ENCODE peak calls at places on chromosomes 3 and 15, in five cellular contexts. G, M, Q, O and N are unnamed samples.

GRCh38 chr3:186930143-186930638 is at the start of gene ST6GAL1:
- DNase-seq in G (peak; percentile 58), M (peak; percentile 79), Q (peak; percentile 57), O (peak; percentile 80), N (no peak)

GRCh38 chr3:181880339-181880738 is 168.6 kb downstream of the SOX2 start:
- DNase-seq in G (no peak), M (no peak), Q (peak; percentile 9), O (no peak), N (no peak)

GRCh38 chr3:52682016-52682415 is 3.7 kb downstream of the PBRM1 start:
- DNase-seq in G (no peak), M (no peak), Q (no peak), O (no peak), N (peak; percentile 31)

GRCh38 chr15:68806220-68807105 is 14.2 kb downstream of the ANP32A start:
- DNase-seq in G (no peak), M (no peak), Q (no peak), O (no peak), N (no peak)

GRCh38 chr3:193805448-193805847 is 212.4 kb downstream of the OPA1 start:
- DNase-seq in G (no peak), M (no peak), Q (no peak), O (no peak), N (peak; percentile 79)

GRCh38 chr15:60819860-60820259 is 340.9 kb upstream of the ICE2 start:
- DNase-seq in G (no peak), M (no peak), Q (no peak), O (no peak), N (no peak)

GRCh38 chr3:38457111-38458003 is 3.7 kb downstream of the ACVR2B start:
- DNase-seq in G (no peak), M (no peak), Q (no peak), O (no peak), N (no peak)

GRCh38 chr3:57949779-57950618 is 58.2 kb upstream of the FLNB start:
- DNase-seq in G (no peak), M (no peak), Q (no peak), O (no peak), N (no peak)

GRCh38 chr15:65986416-65986815 is 117.1 kb downstream of the RAB11A start:
- DNase-seq in G (no peak), M (no peak), Q (no peak), O (no peak), N (no peak)

GRCh38 chr3:191848818-191849217 is 387.9 kb downstream of the PYDC2 start:
- DNase-seq in G (no peak), M (no peak), Q (no peak), O (no peak), N (no peak)

GRCh38 chr3:124007186-124007585 is 15.3 kb upstream of the ROPN1 start:
- DNase-seq in G (no peak), M (no peak), Q (no peak), O (no peak), N (no peak)

GRCh38 chr3:66639794-66640356 is 139.1 kb upstream of the LRIG1 start:
- DNase-seq in G (no peak), M (no peak), Q (no peak), O (no peak), N (no peak)

GRCh38 chr15:62254137-62254934 is 89.3 kb upstream of the C2CD4B start:
- DNase-seq in G (peak; percentile 78), M (peak; percentile 86), Q (peak; percentile 76), O (peak; percentile 78), N (peak; percentile 63)

GRCh38 chr15:75065851-75066509 is 42.6 kb downstream of the PPCDC start:
- DNase-seq in G (no peak), M (no peak), Q (no peak), O (no peak), N (no peak)

GRCh38 chr15:25508369-25509002 is 69.7 kb upstream of the UBE3A start:
- DNase-seq in G (no peak), M (peak; percentile 16), Q (no peak), O (no peak), N (no peak)

GRCh38 chr3:134077649-134078081 is 47.9 kb upstream of the SLCO2A1 start:
- DNase-seq in G (no peak), M (no peak), Q (no peak), O (no peak), N (no peak)

GRCh38 chr3:57755368-57756021 is 614 bp upstream of the SLMAP start:
- DNase-seq in G (peak; percentile 12), M (peak; percentile 28), Q (no peak), O (peak; percentile 44), N (no peak)

GRCh38 chr3:9833078-9833477 is 10.7 kb downstream of the RPUSD3 start:
- DNase-seq in G (no peak), M (no peak), Q (no peak), O (no peak), N (no peak)

GRCh38 chr3:152175576-152175883 is 93.2 kb upstream of the MBNL1 start:
- DNase-seq in G (no peak), M (no peak), Q (no peak), O (no peak), N (no peak)

GRCh38 chr3:104273046-104273649 is 1093.6 kb upstream of the ALCAM start:
- DNase-seq in G (no peak), M (no peak), Q (peak; percentile 1), O (no peak), N (no peak)

GRCh38 chr3:66261318-66261717 is 40.5 kb downstream of the SLC25A26 start:
- DNase-seq in G (no peak), M (no peak), Q (no peak), O (no peak), N (no peak)

GRCh38 chr15:81265944-81266775 is 57.8 kb downstream of the STARD5 start:
- DNase-seq in G (peak; percentile 72), M (peak; percentile 90), Q (peak; percentile 92), O (peak; percentile 83), N (peak; percentile 68)

GRCh38 chr3:197490098-197490497 is 65.7 kb downstream of the BDH1 start:
- DNase-seq in G (no peak), M (no peak), Q (no peak), O (no peak), N (no peak)

GRCh38 chr3:10532939-10533730 is 27.7 kb upstream of the ATP2B2 start:
- DNase-seq in G (no peak), M (no peak), Q (no peak), O (no peak), N (no peak)

GRCh38 chr3:78857494-78858111 is 910.2 kb downstream of the ROBO1 start:
- DNase-seq in G (no peak), M (no peak), Q (no peak), O (no peak), N (no peak)

GRCh38 chr15:40871749-40872617 is 2.1 kb downstream of the RHOV start:
- DNase-seq in G (peak; percentile 59), M (no peak), Q (no peak), O (peak; percentile 85), N (no peak)

GRCh38 chr3:101676765-101677435 is at the start of gene ZBTB11:
- DNase-seq in G (peak; percentile 99), M (peak; percentile 100), Q (peak; percentile 99), O (peak; percentile 100), N (peak; percentile 99)

GRCh38 chr15:75902129-75902557 is 1.5 kb upstream of the FBXO22 start:
- DNase-seq in G (no peak), M (no peak), Q (no peak), O (no peak), N (no peak)

GRCh38 chr15:59993950-59994401 is 10.1 kb upstream of the FOXB1 start:
- DNase-seq in G (peak; percentile 29), M (peak; percentile 48), Q (peak; percentile 19), O (no peak), N (no peak)

GRCh38 chr15:74983725-74984231 is 11.6 kb upstream of the SCAMP5 start:
- DNase-seq in G (no peak), M (no peak), Q (no peak), O (no peak), N (no peak)

GRCh38 chr3:111252795-111253194 is 181.2 kb downstream of the NECTIN3 start:
- DNase-seq in G (no peak), M (no peak), Q (no peak), O (no peak), N (no peak)

GRCh38 chr3:25957026-25957425 is 167.1 kb downstream of the OXSM start:
- DNase-seq in G (no peak), M (no peak), Q (no peak), O (no peak), N (no peak)

GRCh38 chr3:25960776-25961175 is 170.9 kb downstream of the OXSM start:
- DNase-seq in G (no peak), M (no peak), Q (no peak), O (no peak), N (no peak)

GRCh38 chr3:25967385-25967784 is 177.5 kb downstream of the OXSM start:
- DNase-seq in G (no peak), M (no peak), Q (no peak), O (no peak), N (no peak)

GRCh38 chr3:25962255-25962654 is 172.4 kb downstream of the OXSM start:
- DNase-seq in G (no peak), M (no peak), Q (no peak), O (no peak), N (no peak)
- TF ChIP-seq CTCF in G (peak; percentile 63), M (peak; percentile 24), Q (peak; percentile 55), O (no peak), N (no peak)

GRCh38 chr3:37024092-37024491 is 30.8 kb downstream of the MLH1 start:
- DNase-seq in G (no peak), M (no peak), Q (no peak), O (no peak), N (no peak)
- TF ChIP-seq CTCF in G (peak; percentile 33), M (no peak), Q (peak; percentile 39), O (no peak), N (no peak)

GRCh38 chr3:36833160-36833814 is 68.9 kb upstream of the DCLK3 start:
- DNase-seq in G (no peak), M (no peak), Q (no peak), O (no peak), N (no peak)
- TF ChIP-seq CTCF in G (no peak), M (no peak), Q (no peak), O (no peak), N (no peak)

DNA sequence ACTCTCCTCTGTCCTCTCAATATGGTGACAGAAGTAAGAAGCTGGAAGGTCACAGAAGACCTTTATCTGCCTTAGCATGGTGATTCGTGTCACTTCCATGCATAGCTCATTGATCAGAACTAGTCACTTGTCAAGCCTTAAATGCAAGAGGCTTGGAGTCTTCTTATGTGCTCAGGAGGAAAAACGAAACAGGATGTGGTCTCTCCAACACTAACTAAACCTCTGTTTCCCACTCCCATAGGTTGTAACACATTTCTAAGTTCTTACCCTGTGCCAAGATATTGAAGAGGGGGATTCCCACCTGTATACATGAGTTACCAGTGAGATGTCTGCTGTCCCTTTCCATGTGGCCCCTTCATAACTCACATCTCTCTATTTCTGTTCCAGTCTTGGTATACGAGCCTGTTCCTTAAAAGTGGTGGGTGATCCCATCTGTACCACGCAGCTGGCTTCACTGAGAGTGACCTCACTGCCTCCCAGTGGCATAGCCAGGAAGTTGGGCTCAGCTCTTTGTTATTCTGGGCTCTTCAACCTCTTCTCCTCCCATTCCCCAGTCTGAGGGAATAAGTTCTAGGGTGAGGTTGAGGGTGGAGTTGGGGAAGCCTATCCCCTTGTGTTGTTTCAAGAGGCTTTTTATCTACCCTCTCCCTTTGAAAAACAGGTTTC is 203.2 kb upstream of the PPP2R3A start:
- DNase-seq in G (no peak), M (no peak), Q (no peak), O (no peak), N (no peak)
- TF ChIP-seq CTCF in G (peak; percentile 40), M (peak; percentile 30), Q (peak; percentile 19), O (no peak), N (no peak)

GRCh38 chr15:64387562-64388168 is at the start of gene TRIP4:
- DNase-seq in G (peak; percentile 82), M (peak; percentile 87), Q (peak; percentile 92), O (peak; percentile 97), N (peak; percentile 77)
- TF ChIP-seq CTCF in G (no peak), M (no peak), Q (no peak), O (no peak), N (no peak)